ENCODE peak calls at places on chromosomes 13 and 19, in nine cellular contexts. W, A, R, M, B, H, G, F and C are unnamed samples.

GRCh38 chr19:55600336-55601028 is 394 bp downstream of the ZNF524 start:
- DNase-seq in W (no peak), A (no peak), R (no peak), M (no peak), B (peak), H (peak), G (peak), F (peak), C (no peak)

GRCh38 chr13:114260818-114261217 is 20.6 kb upstream of the UPF3A start:
- DNase-seq in W (no peak), A (no peak), R (no peak), M (no peak), B (no peak), H (no peak), G (no peak), F (no peak), C (no peak)

GRCh38 chr13:51614350-51614786 is 30.1 kb downstream of the WDFY2 start:
- DNase-seq in W (no peak), A (no peak), R (no peak), M (no peak), B (no peak), H (no peak), G (no peak), F (peak), C (no peak)

GRCh38 chr19:7149956-7150705 is 80.6 kb downstream of the ZNF557 start:
- DNase-seq in W (no peak), A (no peak), R (no peak), M (no peak), B (no peak), H (peak), G (no peak), F (no peak), C (peak)

GRCh38 chr19:2274937-2275535 is 6.9 kb downstream of the PEAK3 start:
- DNase-seq in W (no peak), A (peak), R (no peak), M (peak), B (peak), H (peak), G (peak), F (peak), C (no peak)

GRCh38 chr13:24261566-24261965 is 47.8 kb upstream of the C1QTNF9 start:
- DNase-seq in W (no peak), A (no peak), R (no peak), M (no peak), B (no peak), H (no peak), G (no peak), F (no peak), C (no peak)

GRCh38 chr19:2070436-2070827 is 19.4 kb upstream of the MKNK2 start:
- DNase-seq in W (no peak), A (no peak), R (no peak), M (no peak), B (no peak), H (no peak), G (no peak), F (peak), C (no peak)

GRCh38 chr19:6730153-6730804 is 7.1 kb downstream of the GPR108 start:
- DNase-seq in W (no peak), A (no peak), R (no peak), M (peak), B (peak), H (peak), G (peak), F (peak), C (no peak)

GRCh38 chr13:108220042-108220441 is 1.9 kb downstream of the ABHD13 start:
- DNase-seq in W (no peak), A (no peak), R (no peak), M (no peak), B (no peak), H (peak), G (peak), F (peak), C (no peak)

GRCh38 chr13:94712812-94713555 is 639 bp upstream of the SOX21 start:
- DNase-seq in W (peak), A (peak), R (no peak), M (peak), B (peak), H (peak), G (no peak), F (peak), C (peak)

GRCh38 chr19:6737873-6738725 is 719 bp upstream of the GPR108 start:
- DNase-seq in W (no peak), A (peak), R (peak), M (peak), B (peak), H (peak), G (peak), F (peak), C (no peak)

GRCh38 chr13:111567637-111568036 is 247.2 kb downstream of the TEX29 start:
- DNase-seq in W (no peak), A (no peak), R (no peak), M (no peak), B (no peak), H (no peak), G (no peak), F (no peak), C (peak)

GRCh38 chr13:79918620-79919019 is 422.3 kb downstream of the SPRY2 start:
- DNase-seq in W (no peak), A (no peak), R (no peak), M (no peak), B (no peak), H (no peak), G (no peak), F (no peak), C (no peak)

GRCh38 chr19:30699871-30700280 is 327.7 kb downstream of the ZNF536 start:
- DNase-seq in W (no peak), A (no peak), R (no peak), M (no peak), B (no peak), H (no peak), G (no peak), F (no peak), C (no peak)

GRCh38 chr19:3262362-3262761 is 37.9 kb downstream of the CELF5 start:
- DNase-seq in W (no peak), A (no peak), R (no peak), M (no peak), B (no peak), H (no peak), G (no peak), F (no peak), C (no peak)

DNA sequence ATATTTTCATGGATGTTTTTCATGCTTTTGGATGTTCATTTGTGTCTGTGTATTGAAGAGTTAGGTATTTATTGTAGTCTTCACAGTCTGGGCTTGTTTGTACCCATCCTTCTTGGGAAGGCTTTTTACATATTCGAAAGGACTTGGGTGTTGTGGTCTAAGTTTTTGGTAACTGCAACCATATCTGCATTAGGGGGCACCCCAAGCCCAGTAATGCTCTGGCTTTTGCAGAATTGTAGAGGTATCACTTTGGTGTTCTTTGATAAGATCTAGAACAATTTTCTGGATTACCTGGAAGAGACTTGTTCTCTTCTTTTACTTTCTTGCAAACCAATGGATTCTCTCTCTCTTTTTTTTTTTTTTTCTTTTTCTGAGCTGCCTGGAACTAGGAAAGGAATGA is 581.3 kb downstream of the DACH1 start:
- DNase-seq in W (no peak), A (no peak), R (no peak), M (no peak), B (no peak), H (peak), G (no peak), F (peak), C (no peak)
- TF ChIP-seq CTCF in W (no peak), A (no peak), R (no peak), M (peak), B (no peak), H (peak), G (no peak), F (peak), C (peak)

GRCh38 chr19:35306473-35307246 is 14.7 kb downstream of the MAG start:
- DNase-seq in W (no peak), A (no peak), R (no peak), M (no peak), B (no peak), H (peak), G (no peak), F (no peak), C (no peak)
- TF ChIP-seq CTCF in W (peak), A (peak), R (no peak), M (peak), B (peak), H (peak), G (no peak), F (no peak), C (peak)

GRCh38 chr19:38850231-38850975 is 617 bp upstream of the HNRNPL start:
- DNase-seq in W (peak), A (peak), R (peak), M (peak), B (peak), H (peak), G (peak), F (peak), C (peak)
- TF ChIP-seq CTCF in W (peak), A (peak), R (peak), M (peak), B (no peak), H (no peak), G (no peak), F (peak), C (peak)

GRCh38 chr13:92354583-92354982 is 872.0 kb upstream of the GPC6 start:
- DNase-seq in W (peak), A (no peak), R (no peak), M (no peak), B (no peak), H (no peak), G (no peak), F (no peak), C (no peak)

DNA sequence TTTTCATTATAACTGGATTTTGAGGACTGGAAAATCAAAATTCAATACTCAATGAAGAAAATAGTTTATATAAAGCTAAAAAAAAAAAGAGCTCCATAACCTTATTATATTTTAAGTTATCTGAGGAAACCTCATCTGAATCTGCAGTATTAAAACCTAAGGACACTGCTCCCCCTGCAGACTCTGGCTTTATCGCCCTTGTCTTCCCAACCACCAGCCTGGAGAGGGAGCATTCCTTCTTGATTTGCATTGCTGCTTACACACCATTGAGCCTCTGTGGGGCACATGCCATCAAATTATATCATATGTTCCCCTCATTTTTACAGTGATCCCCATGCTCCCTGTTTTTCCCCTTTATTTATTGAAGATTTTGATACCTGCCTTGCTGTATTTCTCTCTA is 871.4 kb upstream of the GPC6 start:
- DNase-seq in W (no peak), A (no peak), R (no peak), M (no peak), B (no peak), H (peak), G (no peak), F (peak), C (no peak)
- TF ChIP-seq CTCF in W (peak), A (peak), R (no peak), M (peak), B (peak), H (peak), G (peak), F (no peak), C (peak)

GRCh38 chr13:35822666-35823065 is 308.5 kb downstream of the DCLK1 start:
- DNase-seq in W (no peak), A (no peak), R (no peak), M (no peak), B (no peak), H (no peak), G (no peak), F (no peak), C (no peak)

GRCh38 chr13:35824825-35825224 is 306.4 kb downstream of the DCLK1 start:
- DNase-seq in W (no peak), A (no peak), R (no peak), M (no peak), B (no peak), H (no peak), G (no peak), F (no peak), C (no peak)

GRCh38 chr13:35824395-35824794 is 306.8 kb downstream of the DCLK1 start:
- DNase-seq in W (no peak), A (no peak), R (no peak), M (no peak), B (no peak), H (no peak), G (no peak), F (no peak), C (no peak)

GRCh38 chr13:35830850-35831450 is 300.2 kb downstream of the DCLK1 start:
- DNase-seq in W (no peak), A (no peak), R (no peak), M (no peak), B (no peak), H (no peak), G (no peak), F (no peak), C (no peak)

GRCh38 chr13:35826626-35827254 is 304.4 kb downstream of the DCLK1 start:
- DNase-seq in W (no peak), A (no peak), R (no peak), M (no peak), B (peak), H (peak), G (no peak), F (no peak), C (no peak)
- TF ChIP-seq CTCF in W (peak), A (peak), R (no peak), M (no peak), B (peak), H (peak), G (no peak), F (no peak), C (peak)

GRCh38 chr13:48973845-48974431 is 1.8 kb upstream of the FNDC3A start:
- DNase-seq in W (no peak), A (no peak), R (no peak), M (no peak), B (no peak), H (no peak), G (no peak), F (no peak), C (no peak)

GRCh38 chr13:48976677-48977625 is 1.2 kb downstream of the FNDC3A start:
- DNase-seq in W (peak), A (no peak), R (no peak), M (no peak), B (no peak), H (no peak), G (no peak), F (no peak), C (no peak)

GRCh38 chr13:48977973-48978372 is 2.3 kb downstream of the FNDC3A start:
- DNase-seq in W (no peak), A (no peak), R (no peak), M (no peak), B (no peak), H (no peak), G (no peak), F (no peak), C (no peak)

GRCh38 chr13:48975926-48976676 is 389 bp downstream of the FNDC3A start:
- DNase-seq in W (no peak), A (peak), R (peak), M (peak), B (peak), H (peak), G (peak), F (peak), C (peak)

DNA sequence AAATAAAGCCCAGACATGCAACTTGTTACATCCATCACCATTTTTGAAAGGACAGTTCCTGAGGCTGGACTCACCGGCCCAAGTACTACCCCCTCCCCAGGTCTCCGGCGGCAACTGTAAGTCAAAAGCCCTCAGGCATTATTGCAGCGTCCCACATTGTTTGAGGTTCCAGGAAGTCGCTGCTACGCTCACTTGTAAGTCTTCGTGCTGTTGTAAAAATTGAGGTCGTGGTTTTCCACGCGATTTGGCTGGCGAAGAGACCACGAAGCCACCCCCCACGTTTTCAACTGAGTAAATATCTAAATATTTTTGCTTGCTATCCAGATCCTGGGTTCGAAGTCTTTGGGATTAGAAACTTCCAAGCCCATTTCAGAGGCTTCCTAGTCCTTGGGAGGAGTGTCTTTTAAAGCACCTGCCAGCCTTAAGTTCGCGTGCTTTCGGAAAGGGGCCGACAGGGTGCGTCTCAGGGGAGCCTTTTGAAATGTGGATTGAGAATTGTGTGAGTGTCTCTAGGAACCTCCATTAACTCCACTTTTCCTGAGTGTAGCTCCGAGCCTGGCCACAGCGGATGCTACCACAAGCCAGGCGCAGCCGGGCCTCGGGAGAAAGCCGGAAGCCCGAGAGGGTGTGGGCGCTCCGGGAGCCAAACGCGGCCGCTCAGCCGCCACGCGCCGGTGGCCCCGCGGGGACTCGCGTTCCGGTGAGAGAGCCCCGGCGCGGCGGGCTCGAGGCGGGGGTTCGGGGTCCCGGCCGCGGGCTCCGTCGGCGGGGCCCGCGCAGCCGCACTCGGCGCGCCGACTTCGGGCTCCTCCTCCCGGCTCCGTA is at the start of gene FNDC3A:
- DNase-seq in W (no peak), A (peak), R (no peak), M (peak), B (peak), H (peak), G (peak), F (peak), C (no peak)
- TF ChIP-seq CTCF in W (peak), A (peak), R (no peak), M (no peak), B (no peak), H (no peak), G (no peak), F (no peak), C (peak)

GRCh38 chr19:47813995-47814328 is 7.8 kb upstream of the CRX start:
- DNase-seq in W (no peak), A (no peak), R (no peak), M (no peak), B (no peak), H (no peak), G (no peak), F (no peak), C (no peak)
- TF ChIP-seq CTCF in W (no peak), A (peak), R (no peak), M (no peak), B (no peak), H (no peak), G (no peak), F (no peak), C (peak)

GRCh38 chr13:75132800-75133695 is 348.9 kb downstream of the TBC1D4 start:
- DNase-seq in W (no peak), A (no peak), R (no peak), M (no peak), B (no peak), H (no peak), G (no peak), F (no peak), C (no peak)

GRCh38 chr13:75137911-75138571 is 343.9 kb downstream of the TBC1D4 start:
- DNase-seq in W (no peak), A (no peak), R (no peak), M (no peak), B (no peak), H (no peak), G (no peak), F (no peak), C (no peak)

GRCh38 chr13:75135325-75135825 is 346.6 kb downstream of the TBC1D4 start:
- DNase-seq in W (peak), A (no peak), R (no peak), M (no peak), B (no peak), H (no peak), G (no peak), F (no peak), C (no peak)

GRCh38 chr13:75139291-75139690 is 342.7 kb downstream of the TBC1D4 start:
- DNase-seq in W (no peak), A (no peak), R (no peak), M (no peak), B (no peak), H (no peak), G (no peak), F (no peak), C (no peak)

DNA sequence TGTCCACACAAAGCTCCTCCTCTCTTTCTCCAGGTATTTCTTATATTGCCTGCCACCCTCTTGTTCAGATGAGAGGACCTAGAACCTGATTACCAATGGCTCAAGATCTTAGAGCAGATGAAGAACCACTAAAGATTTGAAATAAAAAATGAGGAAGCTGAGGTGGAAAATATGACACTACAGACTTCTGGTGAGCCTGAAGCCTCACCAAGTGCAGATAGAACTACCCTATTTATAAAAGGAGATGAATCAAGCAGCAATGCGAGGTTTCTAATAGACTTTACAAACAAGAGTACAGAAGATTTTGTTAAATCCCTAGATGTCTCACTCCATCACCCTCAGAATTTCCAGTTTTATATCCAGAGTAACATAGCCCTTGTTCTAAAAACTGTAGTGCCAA is 345.8 kb downstream of the TBC1D4 start:
- DNase-seq in W (no peak), A (no peak), R (no peak), M (no peak), B (no peak), H (no peak), G (no peak), F (no peak), C (no peak)
- TF ChIP-seq CTCF in W (no peak), A (no peak), R (no peak), M (no peak), B (no peak), H (no peak), G (no peak), F (no peak), C (no peak)

DNA sequence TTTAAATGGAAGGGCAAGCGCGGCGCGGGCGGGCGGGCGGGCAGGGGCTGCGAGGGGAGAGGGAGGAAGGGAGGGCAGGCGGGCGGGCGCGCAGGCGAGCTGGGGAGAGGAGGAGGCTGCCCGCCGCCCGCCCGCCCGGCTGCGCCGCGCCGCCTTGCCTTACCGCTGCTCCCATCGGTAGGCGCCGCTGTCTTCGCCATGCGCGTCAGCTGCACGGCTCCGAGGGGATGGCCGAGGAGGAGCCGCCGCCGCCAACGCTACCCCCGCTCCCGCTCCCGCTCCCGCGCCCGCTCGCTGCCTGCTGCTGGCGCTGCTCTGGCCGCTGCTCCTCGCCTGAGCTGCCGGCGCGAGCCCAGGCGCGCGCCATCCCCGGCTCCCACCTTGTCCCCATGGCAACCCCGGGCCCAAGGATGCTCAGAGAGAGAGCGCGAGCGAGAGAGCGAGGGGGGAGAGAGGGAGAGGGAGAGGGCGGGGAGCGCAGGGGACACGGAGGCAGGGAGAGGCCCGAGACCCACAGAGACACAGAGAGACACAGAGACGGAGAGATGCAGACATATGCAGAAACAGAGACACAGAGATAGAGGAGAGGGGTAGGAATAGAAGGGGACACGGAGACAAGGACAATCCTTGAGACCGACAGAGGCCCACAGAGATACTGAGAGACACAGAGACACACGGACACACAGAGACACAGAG is 40.3 kb downstream of the DEDD2 start:
- DNase-seq in W (peak), A (peak), R (no peak), M (peak), B (peak), H (peak), G (peak), F (peak), C (no peak)
- TF ChIP-seq CTCF in W (no peak), A (peak), R (peak), M (peak), B (peak), H (peak), G (peak), F (no peak), C (peak)

DNA sequence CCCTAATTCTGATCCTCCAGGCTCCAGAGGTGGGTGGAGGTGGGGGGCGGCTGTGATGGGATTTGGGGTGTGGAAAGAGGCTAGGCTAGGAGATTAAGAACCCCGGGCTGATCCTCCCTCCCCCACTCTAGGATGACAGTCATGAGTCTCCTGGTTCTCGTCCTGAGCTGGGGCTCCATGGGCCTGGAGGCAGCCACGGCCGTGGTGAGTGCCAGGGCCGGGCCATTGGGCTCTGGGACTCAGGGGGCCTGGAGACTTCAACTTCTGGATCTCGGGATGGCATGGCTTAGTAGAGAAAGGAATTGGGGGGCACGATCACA is 13.9 kb downstream of the TTYH1 start:
- DNase-seq in W (no peak), A (no peak), R (no peak), M (no peak), B (no peak), H (no peak), G (no peak), F (no peak), C (no peak)
- TF ChIP-seq CTCF in W (no peak), A (no peak), R (no peak), M (no peak), B (no peak), H (no peak), G (no peak), F (no peak), C (no peak)